ENCODE peak calls at places on chromosomes 12 and 14, in eight cellular contexts. One of them, this sample, is unnamed.

GRCh38 chr12:114407034-114407420 is 1.1 kb upstream of the TBX5 start:
- DNase-seq in A549: no peak
- DNase-seq in SK-N-SH: no peak
- DNase-seq in transverse colon: no peak
- DNase-seq in suprapubic skin: no peak
- DNase-seq in stomach: no peak
- DNase-seq in sigmoid colon: no peak
- DNase-seq in ovary: no peak
- DNase-seq in this sample: no peak

GRCh38 chr14:69270795-69271708 is 11.1 kb downstream of the GALNT16 start:
- DNase-seq in A549: no peak
- DNase-seq in SK-N-SH: no peak
- DNase-seq in transverse colon: no peak
- DNase-seq in suprapubic skin: no peak
- DNase-seq in stomach: no peak
- DNase-seq in sigmoid colon: no peak
- DNase-seq in ovary: no peak
- DNase-seq in this sample: no peak

GRCh38 chr12:3014641-3015040 is 55.4 kb downstream of the TEAD4 start:
- DNase-seq in A549: no peak
- DNase-seq in SK-N-SH: no peak
- DNase-seq in transverse colon: no peak
- DNase-seq in suprapubic skin: no peak
- DNase-seq in stomach: no peak
- DNase-seq in sigmoid colon: no peak
- DNase-seq in ovary: no peak
- DNase-seq in this sample: no peak

GRCh38 chr14:77786148-77786547 is 13.8 kb upstream of the ADCK1 start:
- DNase-seq in A549: no peak
- DNase-seq in SK-N-SH: no peak
- DNase-seq in transverse colon: no peak
- DNase-seq in suprapubic skin: no peak
- DNase-seq in stomach: no peak
- DNase-seq in sigmoid colon: no peak
- DNase-seq in ovary: no peak
- DNase-seq in this sample: no peak

GRCh38 chr12:111405856-111406473 is at the start of gene SH2B3:
- DNase-seq in A549: no peak
- DNase-seq in SK-N-SH: no peak
- DNase-seq in transverse colon: no peak
- DNase-seq in suprapubic skin: no peak
- DNase-seq in stomach: no peak
- DNase-seq in sigmoid colon: no peak
- DNase-seq in ovary: no peak
- DNase-seq in this sample: no peak

GRCh38 chr12:54220092-54220557 is 31.3 kb upstream of the SMUG1 start:
- DNase-seq in A549: peak; percentile 81
- DNase-seq in SK-N-SH: peak; percentile 75
- DNase-seq in transverse colon: peak; percentile 70
- DNase-seq in suprapubic skin: no peak
- DNase-seq in stomach: peak; percentile 70
- DNase-seq in sigmoid colon: peak; percentile 85
- DNase-seq in ovary: peak; percentile 84
- DNase-seq in this sample: peak; percentile 64

GRCh38 chr14:54702492-54702891 is 135.6 kb downstream of the SAMD4A start:
- DNase-seq in A549: no peak
- DNase-seq in SK-N-SH: no peak
- DNase-seq in transverse colon: no peak
- DNase-seq in suprapubic skin: no peak
- DNase-seq in stomach: no peak
- DNase-seq in sigmoid colon: no peak
- DNase-seq in ovary: no peak
- DNase-seq in this sample: no peak

GRCh38 chr14:29941401-29941800 is 13.8 kb upstream of the PRKD1 start:
- DNase-seq in A549: no peak
- DNase-seq in SK-N-SH: no peak
- DNase-seq in transverse colon: no peak
- DNase-seq in suprapubic skin: no peak
- DNase-seq in stomach: no peak
- DNase-seq in sigmoid colon: no peak
- DNase-seq in ovary: no peak
- DNase-seq in this sample: no peak

GRCh38 chr14:100159107-100159864 is at the start of gene DEGS2:
- DNase-seq in A549: peak; percentile 23
- DNase-seq in SK-N-SH: peak; percentile 83
- DNase-seq in transverse colon: peak; percentile 79
- DNase-seq in suprapubic skin: no peak
- DNase-seq in stomach: peak; percentile 85
- DNase-seq in sigmoid colon: no peak
- DNase-seq in ovary: no peak
- DNase-seq in this sample: no peak

GRCh38 chr12:2292560-2292959 is 239.8 kb downstream of the CACNA1C start:
- DNase-seq in A549: no peak
- DNase-seq in SK-N-SH: peak; percentile 53
- DNase-seq in transverse colon: no peak
- DNase-seq in suprapubic skin: no peak
- DNase-seq in stomach: no peak
- DNase-seq in sigmoid colon: peak; percentile 79
- DNase-seq in ovary: no peak
- DNase-seq in this sample: no peak

GRCh38 chr12:62637679-62638078 is 171.1 kb downstream of the MON2 start:
- DNase-seq in A549: no peak
- DNase-seq in SK-N-SH: no peak
- DNase-seq in transverse colon: no peak
- DNase-seq in suprapubic skin: no peak
- DNase-seq in stomach: no peak
- DNase-seq in sigmoid colon: no peak
- DNase-seq in ovary: no peak
- DNase-seq in this sample: no peak

GRCh38 chr12:78081590-78082314 is 251.1 kb downstream of the NAV3 start:
- DNase-seq in A549: no peak
- DNase-seq in SK-N-SH: no peak
- DNase-seq in transverse colon: no peak
- DNase-seq in suprapubic skin: no peak
- DNase-seq in stomach: no peak
- DNase-seq in sigmoid colon: no peak
- DNase-seq in ovary: no peak
- DNase-seq in this sample: no peak

GRCh38 chr12:101759396-101760047 is 20.3 kb upstream of the SYCP3 start:
- DNase-seq in A549: peak; percentile 43
- DNase-seq in SK-N-SH: peak; percentile 59
- DNase-seq in transverse colon: no peak
- DNase-seq in suprapubic skin: no peak
- DNase-seq in stomach: no peak
- DNase-seq in sigmoid colon: no peak
- DNase-seq in ovary: no peak
- DNase-seq in this sample: no peak

GRCh38 chr12:2299207-2299606 is 246.4 kb downstream of the CACNA1C start:
- DNase-seq in A549: no peak
- DNase-seq in SK-N-SH: no peak
- DNase-seq in transverse colon: no peak
- DNase-seq in suprapubic skin: no peak
- DNase-seq in stomach: no peak
- DNase-seq in sigmoid colon: peak; percentile 66
- DNase-seq in ovary: no peak
- DNase-seq in this sample: no peak

GRCh38 chr14:73261520-73262426 is 24.5 kb downstream of the PAPLN start:
- DNase-seq in A549: no peak
- DNase-seq in SK-N-SH: peak; percentile 29
- DNase-seq in transverse colon: no peak
- DNase-seq in suprapubic skin: peak; percentile 64
- DNase-seq in stomach: no peak
- DNase-seq in sigmoid colon: no peak
- DNase-seq in ovary: no peak
- DNase-seq in this sample: no peak

GRCh38 chr14:104968541-104969401 is 9.4 kb downstream of the AHNAK2 start:
- DNase-seq in A549: peak; percentile 79
- DNase-seq in SK-N-SH: peak; percentile 51
- DNase-seq in transverse colon: no peak
- DNase-seq in suprapubic skin: peak; percentile 88
- DNase-seq in stomach: no peak
- DNase-seq in sigmoid colon: peak; percentile 88
- DNase-seq in ovary: peak; percentile 39
- DNase-seq in this sample: no peak

GRCh38 chr14:105273062-105273461 is 24.7 kb downstream of the BTBD6 start:
- DNase-seq in A549: no peak
- DNase-seq in SK-N-SH: no peak
- DNase-seq in transverse colon: no peak
- DNase-seq in suprapubic skin: no peak
- DNase-seq in stomach: peak; percentile 57
- DNase-seq in sigmoid colon: no peak
- DNase-seq in ovary: no peak
- DNase-seq in this sample: no peak

DNA sequence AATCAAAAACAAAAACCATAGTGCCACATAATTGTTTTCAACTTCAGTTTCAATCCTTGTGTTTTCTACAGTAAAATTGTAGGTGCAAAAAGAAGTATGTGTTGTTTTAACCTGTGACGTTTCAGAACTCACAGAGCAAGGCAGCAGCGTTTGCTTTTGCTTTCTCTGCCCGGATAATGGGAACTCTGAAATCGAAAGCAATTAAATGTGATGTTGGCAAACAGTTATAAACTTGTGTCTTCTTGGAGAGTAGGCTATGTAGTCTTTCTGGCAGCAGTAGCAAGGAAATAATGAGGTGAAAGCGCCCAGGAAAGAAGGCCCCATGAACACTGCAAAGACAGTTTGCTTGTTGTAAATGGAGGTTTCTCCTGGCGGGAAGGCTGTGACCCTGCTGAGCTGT is 39.1 kb downstream of the FNTB start:
- DNase-seq in A549: no peak
- DNase-seq in SK-N-SH: no peak
- DNase-seq in transverse colon: no peak
- DNase-seq in suprapubic skin: no peak
- DNase-seq in stomach: no peak
- DNase-seq in sigmoid colon: no peak
- DNase-seq in ovary: no peak
- DNase-seq in this sample: no peak
- TF ChIP-seq EP300 in A549: no peak
- TF ChIP-seq EP300 in SK-N-SH: no peak
- TF ChIP-seq EP300 in transverse colon: no peak
- TF ChIP-seq EP300 in suprapubic skin: no peak
- TF ChIP-seq EP300 in stomach: no peak
- TF ChIP-seq EP300 in sigmoid colon: no peak
- TF ChIP-seq EP300 in ovary: no peak
- TF ChIP-seq EP300 in this sample: no peak

DNA sequence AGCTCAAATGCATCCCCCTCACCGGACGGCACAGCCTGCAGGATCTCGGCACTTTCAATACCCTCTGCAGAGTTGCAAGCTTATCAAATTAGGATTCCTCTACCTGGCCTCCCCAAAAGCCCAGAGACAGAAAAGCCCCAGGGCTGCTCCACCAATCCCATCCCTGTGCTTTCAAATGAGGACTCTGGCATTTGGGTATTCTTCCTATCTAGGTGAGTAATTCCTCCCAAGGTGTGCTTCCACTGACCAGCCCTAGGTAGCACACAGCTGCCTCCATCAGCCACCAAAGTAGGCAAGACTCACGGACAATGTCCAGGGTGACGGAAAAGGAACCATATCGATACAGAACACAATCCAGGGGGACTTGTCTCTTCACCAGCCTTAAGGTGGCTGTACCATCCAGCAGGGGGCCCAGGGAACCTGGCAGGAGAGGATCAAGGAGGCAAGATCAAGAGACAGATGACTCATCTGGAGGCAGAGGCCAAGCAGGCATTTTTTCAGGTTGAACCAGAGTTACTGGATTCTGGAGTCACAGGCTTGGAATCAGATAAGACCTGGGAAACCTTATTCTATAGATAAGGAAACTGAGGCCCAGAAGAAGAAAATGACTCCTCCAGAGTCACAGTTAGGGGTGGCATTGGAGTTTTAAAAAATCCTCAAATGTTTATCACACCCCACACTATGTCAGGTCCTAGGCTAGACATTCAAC is 9.9 kb downstream of the PMEL start:
- DNase-seq in A549: peak; percentile 81
- DNase-seq in SK-N-SH: peak; percentile 41
- DNase-seq in transverse colon: peak; percentile 27
- DNase-seq in suprapubic skin: no peak
- DNase-seq in stomach: peak; percentile 32
- DNase-seq in sigmoid colon: no peak
- DNase-seq in ovary: no peak
- DNase-seq in this sample: no peak
- TF ChIP-seq CTCF in A549: peak; percentile 49
- TF ChIP-seq CTCF in SK-N-SH: peak; percentile 66
- TF ChIP-seq CTCF in transverse colon: no peak
- TF ChIP-seq CTCF in suprapubic skin: peak; percentile 43
- TF ChIP-seq CTCF in stomach: no peak
- TF ChIP-seq CTCF in sigmoid colon: no peak
- TF ChIP-seq CTCF in ovary: no peak
- TF ChIP-seq CTCF in this sample: peak; percentile 13

GRCh38 chr12:70536650-70537049 is 100.6 kb downstream of the PTPRB start:
- DNase-seq in A549: no peak
- DNase-seq in SK-N-SH: no peak
- DNase-seq in transverse colon: no peak
- DNase-seq in suprapubic skin: no peak
- DNase-seq in stomach: no peak
- DNase-seq in sigmoid colon: no peak
- DNase-seq in ovary: no peak
- DNase-seq in this sample: no peak

GRCh38 chr12:70534466-70534865 is 102.8 kb downstream of the PTPRB start:
- DNase-seq in A549: no peak
- DNase-seq in SK-N-SH: no peak
- DNase-seq in transverse colon: no peak
- DNase-seq in suprapubic skin: no peak
- DNase-seq in stomach: no peak
- DNase-seq in sigmoid colon: no peak
- DNase-seq in ovary: no peak
- DNase-seq in this sample: no peak

GRCh38 chr12:70540996-70541395 is 96.2 kb downstream of the PTPRB start:
- DNase-seq in A549: no peak
- DNase-seq in SK-N-SH: no peak
- DNase-seq in transverse colon: no peak
- DNase-seq in suprapubic skin: no peak
- DNase-seq in stomach: no peak
- DNase-seq in sigmoid colon: no peak
- DNase-seq in ovary: no peak
- DNase-seq in this sample: no peak

GRCh38 chr12:70535896-70536374 is 101.3 kb downstream of the PTPRB start:
- DNase-seq in A549: no peak
- DNase-seq in SK-N-SH: no peak
- DNase-seq in transverse colon: no peak
- DNase-seq in suprapubic skin: no peak
- DNase-seq in stomach: no peak
- DNase-seq in sigmoid colon: peak; percentile 69
- DNase-seq in ovary: no peak
- DNase-seq in this sample: peak; percentile 19
- H3K27ac ChIP-seq in A549: no peak overlapping the region
- H3K27ac ChIP-seq in SK-N-SH: no peak overlapping the region
- H3K27ac ChIP-seq in transverse colon: peak overlapping the region; percentile 51
- H3K27ac ChIP-seq in suprapubic skin: no peak overlapping the region
- H3K27ac ChIP-seq in stomach: peak overlapping the region; percentile 54
- H3K27ac ChIP-seq in sigmoid colon: peak overlapping the region; percentile 69
- H3K27ac ChIP-seq in ovary: no peak overlapping the region
- H3K27ac ChIP-seq in this sample: peak overlapping the region; percentile 95

DNA sequence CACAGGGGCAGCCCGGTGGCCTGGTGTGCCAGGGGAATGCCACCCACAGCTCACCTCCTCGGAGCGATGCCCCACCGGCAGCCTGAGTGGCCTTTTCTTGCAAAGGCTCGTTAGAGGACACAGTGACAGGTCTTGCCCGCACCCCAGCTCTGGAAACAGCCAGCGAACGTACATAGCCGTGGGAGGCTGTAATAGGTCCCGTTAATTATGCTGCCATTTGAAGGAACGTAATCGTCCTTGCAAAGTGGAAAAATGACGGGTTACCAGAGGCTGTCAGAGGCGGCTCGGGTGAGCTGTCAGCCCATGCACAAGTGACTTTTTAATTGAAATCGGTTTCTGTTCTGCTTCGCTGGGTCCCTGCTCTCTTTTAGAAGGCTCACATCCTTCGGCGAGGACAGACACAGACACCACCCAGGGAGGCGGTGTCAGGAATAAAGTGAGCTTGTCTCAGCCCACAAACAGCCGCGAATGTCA is 77.3 kb upstream of the RFLNA start:
- DNase-seq in A549: no peak
- DNase-seq in SK-N-SH: peak; percentile 31
- DNase-seq in transverse colon: no peak
- DNase-seq in suprapubic skin: no peak
- DNase-seq in stomach: no peak
- DNase-seq in sigmoid colon: no peak
- DNase-seq in ovary: no peak
- DNase-seq in this sample: no peak
- TF ChIP-seq EP300 in A549: no peak
- TF ChIP-seq EP300 in SK-N-SH: no peak
- TF ChIP-seq EP300 in transverse colon: no peak
- TF ChIP-seq EP300 in suprapubic skin: no peak
- TF ChIP-seq EP300 in stomach: no peak
- TF ChIP-seq EP300 in sigmoid colon: no peak
- TF ChIP-seq EP300 in ovary: no peak
- TF ChIP-seq EP300 in this sample: no peak

This sample was measured in tibial nerve.